ENCODE peak calls at places on chromosome 10, in eight cellular contexts. O is NB4; Y is naive thymus-derived CD8-positive, alpha-beta T cell; T is neural crest cell; H is stimulated activated naive B cell treated with anti-CD40 and anti-IgM and Interleukin-4, amounts not matched to agents 10 μg/mL and 1 μg/mL and 100 μg/mL, for 72 hours; J is AG08396; B is psoas muscle; I is stimulated activated CD4-positive, alpha-beta T cell treated with anti-CD3 and anti-CD28 coated beads, Interleukin-15, amount 100 ng/mL, for 1 hour. S is an unnamed sample.

GRCh38 chr10:6748981-6749630 is 169.0 kb upstream of the PRKCQ start:
- DNase-seq in I (no peak), O (no peak), Y (no peak), T (no peak), B (no peak), J (peak; percentile 34), H (no peak), S (no peak)

GRCh38 chr10:14758994-14759664 is 15.6 kb downstream of the FAM107B start:
- DNase-seq in Y (no peak), I (no peak), T (no peak), B (no peak), J (no peak), H (no peak), O (no peak), S (no peak)

GRCh38 chr10:29621161-29621560 is 13.6 kb downstream of the SVIL start:
- DNase-seq in B (peak; percentile 50), O (no peak), I (no peak), T (no peak), H (no peak), Y (no peak), J (no peak), S (no peak)

GRCh38 chr10:78556-78955 is 29.5 kb upstream of the TUBB8 start:
- DNase-seq in Y (no peak), I (no peak), T (no peak), O (no peak), J (no peak), B (no peak), H (no peak), S (no peak)

GRCh38 chr10:29949411-29950011 is 109.9 kb downstream of the JCAD start:
- DNase-seq in O (no peak), B (no peak), T (no peak), Y (no peak), J (peak; percentile 66), I (no peak), H (no peak), S (no peak)

GRCh38 chr10:113709221-113709838 is 29.6 kb downstream of the CASP7 start:
- DNase-seq in I (no peak), H (no peak), B (no peak), Y (no peak), J (peak; percentile 67), T (no peak), O (no peak), S (no peak)

GRCh38 chr10:87603196-87603595 is 56.5 kb upstream of the PAPSS2 start:
- DNase-seq in O (no peak), H (no peak), Y (no peak), J (no peak), T (no peak), B (no peak), I (no peak), S (no peak)

GRCh38 chr10:3074985-3075600 is 7.7 kb downstream of the PFKP start:
- DNase-seq in J (no peak), H (no peak), T (no peak), B (no peak), Y (no peak), I (no peak), O (no peak), S (no peak)

GRCh38 chr10:33937987-33938386 is 603.5 kb upstream of the NRP1 start:
- DNase-seq in O (no peak), B (no peak), Y (no peak), H (no peak), T (no peak), I (no peak), J (no peak), S (no peak)

GRCh38 chr10:103448751-103449150 is 3.4 kb downstream of the CALHM2 start:
- DNase-seq in T (no peak), O (no peak), I (no peak), H (no peak), B (peak; percentile 82), Y (no peak), J (peak; percentile 89), S (no peak)

GRCh38 chr10:77577666-77578229 is 59.9 kb downstream of the KCNMA1 start:
- DNase-seq in T (no peak), I (no peak), J (no peak), B (no peak), Y (no peak), O (no peak), H (no peak), S (no peak)

GRCh38 chr10:73517166-73517888 is 21.5 kb upstream of the PPP3CB start:
- DNase-seq in T (no peak), J (no peak), H (no peak), O (no peak), B (no peak), I (no peak), Y (no peak), S (no peak)

GRCh38 chr10:33600381-33600780 is 265.9 kb upstream of the NRP1 start:
- DNase-seq in O (no peak), H (no peak), J (no peak), I (no peak), T (no peak), Y (no peak), B (no peak), S (no peak)

GRCh38 chr10:110176122-110176521 is 31.3 kb upstream of the MXI1 start:
- DNase-seq in B (no peak), I (no peak), Y (no peak), H (no peak), J (no peak), T (no peak), O (no peak), S (peak; percentile 3)

GRCh38 chr10:96838529-96838928 is 6.4 kb downstream of the LCOR start:
- DNase-seq in J (no peak), T (no peak), B (no peak), I (no peak), O (no peak), Y (no peak), H (no peak), S (no peak)

GRCh38 chr10:111128331-111129167 is 51.7 kb downstream of the ADRA2A start:
- DNase-seq in O (peak; percentile 61), T (no peak), J (peak; percentile 51), H (no peak), B (peak; percentile 63), Y (no peak), I (no peak), S (no peak)